ENCODE peak calls at places on chromosomes 13 and 19, in four cellular contexts. One of them, this sample, is unnamed.

GRCh38 chr19:1173160-1173844 is 766 bp downstream of the SBNO2 start:
- DNase-seq in activated CD8-positive, alpha-beta memory T cell treated with anti-CD3 and anti-CD28 coated beads for 4 hours: no peak
- DNase-seq in H9: no peak
- DNase-seq in GM12864: no peak
- DNase-seq in this sample: no peak

GRCh38 chr19:5107432-5108122 is 138.7 kb downstream of the KDM4B start:
- DNase-seq in activated CD8-positive, alpha-beta memory T cell treated with anti-CD3 and anti-CD28 coated beads for 4 hours: no peak
- DNase-seq in H9: no peak
- DNase-seq in GM12864: no peak
- DNase-seq in this sample: no peak

GRCh38 chr13:65292488-65292901 is 1937.6 kb downstream of the PCDH9 start:
- DNase-seq in GM12864: no peak
- DNase-seq in H9: peak
- DNase-seq in activated CD8-positive, alpha-beta memory T cell treated with anti-CD3 and anti-CD28 coated beads for 4 hours: no peak
- DNase-seq in this sample: no peak

GRCh38 chr13:80727321-80727975 is 386.5 kb upstream of the SPRY2 start:
- DNase-seq in activated CD8-positive, alpha-beta memory T cell treated with anti-CD3 and anti-CD28 coated beads for 4 hours: no peak
- DNase-seq in H9: no peak
- DNase-seq in GM12864: no peak
- DNase-seq in this sample: no peak

GRCh38 chr19:40529093-40529954 is 47.3 kb upstream of the SHKBP1 start:
- DNase-seq in H9: peak
- DNase-seq in activated CD8-positive, alpha-beta memory T cell treated with anti-CD3 and anti-CD28 coated beads for 4 hours: peak
- DNase-seq in GM12864: peak
- DNase-seq in this sample: peak

GRCh38 chr19:56933014-56933705 is 92.6 kb upstream of the PEG3 start:
- DNase-seq in GM12864: no peak
- DNase-seq in activated CD8-positive, alpha-beta memory T cell treated with anti-CD3 and anti-CD28 coated beads for 4 hours: no peak
- DNase-seq in H9: no peak
- DNase-seq in this sample: no peak

GRCh38 chr19:17966115-17966455 is 822 bp upstream of the KCNN1 start:
- DNase-seq in activated CD8-positive, alpha-beta memory T cell treated with anti-CD3 and anti-CD28 coated beads for 4 hours: no peak
- DNase-seq in H9: no peak
- DNase-seq in GM12864: no peak
- DNase-seq in this sample: no peak

GRCh38 chr19:56161534-56161933 is 14.3 kb upstream of the GALP start:
- DNase-seq in H9: no peak
- DNase-seq in GM12864: no peak
- DNase-seq in activated CD8-positive, alpha-beta memory T cell treated with anti-CD3 and anti-CD28 coated beads for 4 hours: no peak
- DNase-seq in this sample: no peak

GRCh38 chr19:41932259-41933130 is 4.2 kb upstream of the ERFL start:
- DNase-seq in activated CD8-positive, alpha-beta memory T cell treated with anti-CD3 and anti-CD28 coated beads for 4 hours: no peak
- DNase-seq in GM12864: no peak
- DNase-seq in H9: no peak
- DNase-seq in this sample: no peak

GRCh38 chr13:109344552-109345157 is 441.7 kb downstream of the IRS2 start:
- DNase-seq in H9: no peak
- DNase-seq in GM12864: no peak
- DNase-seq in activated CD8-positive, alpha-beta memory T cell treated with anti-CD3 and anti-CD28 coated beads for 4 hours: no peak
- DNase-seq in this sample: no peak

GRCh38 chr19:30671622-30672051 is 299.5 kb downstream of the ZNF536 start:
- DNase-seq in H9: no peak
- DNase-seq in GM12864: no peak
- DNase-seq in activated CD8-positive, alpha-beta memory T cell treated with anti-CD3 and anti-CD28 coated beads for 4 hours: no peak
- DNase-seq in this sample: no peak

GRCh38 chr19:55087542-55087935 is 11.9 kb downstream of the EPS8L1 start:
- DNase-seq in H9: no peak
- DNase-seq in GM12864: no peak
- DNase-seq in activated CD8-positive, alpha-beta memory T cell treated with anti-CD3 and anti-CD28 coated beads for 4 hours: no peak
- DNase-seq in this sample: no peak

GRCh38 chr13:33992891-33993336 is 175.0 kb downstream of the RFC3 start:
- DNase-seq in GM12864: no peak
- DNase-seq in activated CD8-positive, alpha-beta memory T cell treated with anti-CD3 and anti-CD28 coated beads for 4 hours: no peak
- DNase-seq in H9: no peak
- DNase-seq in this sample: no peak

GRCh38 chr13:35345992-35346391 is 130.5 kb downstream of the MAB21L1 start:
- DNase-seq in H9: no peak
- DNase-seq in GM12864: no peak
- DNase-seq in activated CD8-positive, alpha-beta memory T cell treated with anti-CD3 and anti-CD28 coated beads for 4 hours: no peak
- DNase-seq in this sample: no peak

GRCh38 chr13:36082396-36082795 is 48.8 kb downstream of the DCLK1 start:
- DNase-seq in GM12864: no peak
- DNase-seq in H9: no peak
- DNase-seq in activated CD8-positive, alpha-beta memory T cell treated with anti-CD3 and anti-CD28 coated beads for 4 hours: no peak
- DNase-seq in this sample: no peak

GRCh38 chr19:13127811-13128575 is 9.9 kb downstream of the NACC1 start:
- DNase-seq in H9: no peak
- DNase-seq in GM12864: no peak
- DNase-seq in activated CD8-positive, alpha-beta memory T cell treated with anti-CD3 and anti-CD28 coated beads for 4 hours: no peak
- DNase-seq in this sample: no peak

GRCh38 chr13:65159803-65160202 is 2070.3 kb downstream of the PCDH9 start:
- DNase-seq in activated CD8-positive, alpha-beta memory T cell treated with anti-CD3 and anti-CD28 coated beads for 4 hours: no peak
- DNase-seq in GM12864: no peak
- DNase-seq in H9: no peak
- DNase-seq in this sample: no peak

GRCh38 chr19:7928741-7929701 is 3.1 kb upstream of the CTXN1 start:
- DNase-seq in GM12864: no peak
- DNase-seq in H9: peak
- DNase-seq in activated CD8-positive, alpha-beta memory T cell treated with anti-CD3 and anti-CD28 coated beads for 4 hours: no peak
- DNase-seq in this sample: no peak

GRCh38 chr13:52974711-52975110 is 53.9 kb upstream of the OLFM4 start:
- DNase-seq in GM12864: no peak
- DNase-seq in activated CD8-positive, alpha-beta memory T cell treated with anti-CD3 and anti-CD28 coated beads for 4 hours: no peak
- DNase-seq in H9: no peak
- DNase-seq in this sample: no peak

GRCh38 chr13:47004022-47004421 is 107.2 kb upstream of the HTR2A start:
- DNase-seq in H9: no peak
- DNase-seq in activated CD8-positive, alpha-beta memory T cell treated with anti-CD3 and anti-CD28 coated beads for 4 hours: no peak
- DNase-seq in GM12864: no peak
- DNase-seq in this sample: no peak

GRCh38 chr13:91785435-91786137 is 387.2 kb downstream of the GPC5 start:
- DNase-seq in activated CD8-positive, alpha-beta memory T cell treated with anti-CD3 and anti-CD28 coated beads for 4 hours: no peak
- DNase-seq in GM12864: no peak
- DNase-seq in H9: no peak
- DNase-seq in this sample: no peak

GRCh38 chr13:95530178-95530577 is 22.3 kb upstream of the CLDN10 start:
- DNase-seq in H9: no peak
- DNase-seq in GM12864: no peak
- DNase-seq in activated CD8-positive, alpha-beta memory T cell treated with anti-CD3 and anti-CD28 coated beads for 4 hours: no peak
- DNase-seq in this sample: no peak

This sample was measured in GM12878.